ENCODE peak calls at places on chromosomes 13 and 19, in six cellular contexts. K, S, Y, T, M and Z are unnamed samples.

GRCh38 chr13:64289702-64290101 is 2874.1 kb upstream of the PCDH20 start:
- DNase-seq in K (no peak), S (no peak), Y (no peak), T (no peak), M (no peak), Z (no peak)

GRCh38 chr13:112445411-112446271 is 69.5 kb downstream of the SPACA7 start:
- DNase-seq in K (no peak), S (no peak), Y (no peak), T (no peak), M (no peak), Z (no peak)

GRCh38 chr19:3479177-3479818 is 1.0 kb downstream of the SMIM24 start:
- DNase-seq in K (no peak), S (no peak), Y (no peak), T (no peak), M (peak), Z (peak)

GRCh38 chr13:77918391-77919261 is at the start of gene EDNRB:
- DNase-seq in K (peak), S (no peak), Y (peak), T (peak), M (peak), Z (no peak)

GRCh38 chr19:15091918-15092753 is 10.1 kb downstream of the OR1I1 start:
- DNase-seq in K (no peak), S (no peak), Y (peak), T (peak), M (peak), Z (peak)

GRCh38 chr13:83265279-83265678 is 617.0 kb downstream of the SLITRK1 start:
- DNase-seq in K (no peak), S (no peak), Y (no peak), T (no peak), M (no peak), Z (no peak)

GRCh38 chr19:11265785-11266236 is 3.5 kb upstream of the DOCK6 start:
- DNase-seq in K (no peak), S (no peak), Y (peak), T (no peak), M (no peak), Z (no peak)

GRCh38 chr19:13025819-13026477 is 30.7 kb downstream of the NFIX start:
- DNase-seq in K (no peak), S (no peak), Y (no peak), T (no peak), M (no peak), Z (no peak)

GRCh38 chr13:50676602-50677001 is 166.9 kb downstream of the DLEU7 start:
- DNase-seq in K (no peak), S (no peak), Y (peak), T (peak), M (no peak), Z (no peak)

GRCh38 chr19:49413348-49413747 is 9.9 kb downstream of the PTH2 start:
- DNase-seq in K (no peak), S (no peak), Y (peak), T (no peak), M (no peak), Z (no peak)

GRCh38 chr13:44734204-44734707 is 158.1 kb upstream of the TSC22D1 start:
- DNase-seq in K (peak), S (no peak), Y (peak), T (peak), M (no peak), Z (no peak)

GRCh38 chr19:29680447-29680846 is 15.2 kb downstream of the PLEKHF1 start:
- DNase-seq in K (peak), S (no peak), Y (no peak), T (no peak), M (peak), Z (peak)

GRCh38 chr19:11179716-11180297 is 17.5 kb downstream of the KANK2 start:
- DNase-seq in K (no peak), S (no peak), Y (no peak), T (no peak), M (peak), Z (peak)

GRCh38 chr19:50432221-50432626 is 468 bp upstream of the MYBPC2 start:
- DNase-seq in K (no peak), S (no peak), Y (no peak), T (no peak), M (no peak), Z (no peak)

GRCh38 chr19:49359851-49360845 is 2.1 kb downstream of the TEAD2 start:
- DNase-seq in K (no peak), S (no peak), Y (peak), T (no peak), M (no peak), Z (peak)

GRCh38 chr19:2210987-2211740 is 25.0 kb downstream of the PLEKHJ1 start:
- DNase-seq in K (no peak), S (no peak), Y (no peak), T (no peak), M (no peak), Z (no peak)

GRCh38 chr19:6056282-6056741 is 54.0 kb downstream of the RFX2 start:
- DNase-seq in K (no peak), S (no peak), Y (no peak), T (no peak), M (no peak), Z (no peak)

GRCh38 chr13:114099191-114099590 is 33.2 kb downstream of the RASA3 start:
- DNase-seq in K (peak), S (peak), Y (peak), T (peak), M (no peak), Z (peak)

GRCh38 chr13:88074794-88075509 is 403.8 kb downstream of the SLITRK5 start:
- DNase-seq in K (no peak), S (no peak), Y (no peak), T (no peak), M (no peak), Z (no peak)

GRCh38 chr19:34274284-34274826 is 20.0 kb downstream of the GARRE1 start:
- DNase-seq in K (no peak), S (no peak), Y (peak), T (no peak), M (no peak), Z (no peak)

GRCh38 chr19:3693030-3693925 is 7.0 kb downstream of the PIP5K1C start:
- DNase-seq in K (no peak), S (no peak), Y (no peak), T (no peak), M (no peak), Z (no peak)

GRCh38 chr13:98915563-98916348 is 62.1 kb downstream of the DOCK9 start:
- DNase-seq in K (no peak), S (no peak), Y (peak), T (no peak), M (no peak), Z (no peak)

GRCh38 chr13:20475927-20476691 is 49.5 kb downstream of the CRYL1 start:
- DNase-seq in K (no peak), S (no peak), Y (no peak), T (no peak), M (peak), Z (peak)

GRCh38 chr19:1514295-1514661 is 1.5 kb upstream of the ADAMTSL5 start:
- DNase-seq in K (no peak), S (no peak), Y (no peak), T (no peak), M (no peak), Z (no peak)

GRCh38 chr13:30108216-30108912 is 199.0 kb downstream of the KATNAL1 start:
- DNase-seq in K (no peak), S (no peak), Y (no peak), T (no peak), M (no peak), Z (no peak)

GRCh38 chr19:2042485-2043268 is 8.4 kb downstream of the MKNK2 start:
- DNase-seq in K (peak), S (no peak), Y (no peak), T (no peak), M (no peak), Z (no peak)

GRCh38 chr13:26614721-26615120 is 57.2 kb downstream of the WASF3 start:
- DNase-seq in K (no peak), S (no peak), Y (no peak), T (no peak), M (no peak), Z (no peak)

GRCh38 chr13:25292301-25292700 is 5.0 kb upstream of the MTMR6 start:
- DNase-seq in K (peak), S (no peak), Y (peak), T (peak), M (no peak), Z (no peak)

GRCh38 chr19:13207237-13208130 is 57.3 kb downstream of the IER2 start:
- DNase-seq in K (peak), S (no peak), Y (peak), T (no peak), M (no peak), Z (peak)

GRCh38 chr13:35630551-35631275 is 154.2 kb upstream of the MAB21L1 start:
- DNase-seq in K (no peak), S (no peak), Y (peak), T (peak), M (no peak), Z (peak)

GRCh38 chr19:12244370-12244769 is 50.3 kb downstream of the ZNF44 start:
- DNase-seq in K (no peak), S (no peak), Y (no peak), T (no peak), M (no peak), Z (no peak)

GRCh38 chr19:41264581-41265375 is 606 bp downstream of the HNRNPUL1 start:
- DNase-seq in K (peak), S (no peak), Y (peak), T (peak), M (peak), Z (peak)

GRCh38 chr13:46315491-46316075 is 71.5 kb downstream of the RUBCNL start:
- DNase-seq in K (no peak), S (no peak), Y (no peak), T (no peak), M (peak), Z (no peak)

DNA sequence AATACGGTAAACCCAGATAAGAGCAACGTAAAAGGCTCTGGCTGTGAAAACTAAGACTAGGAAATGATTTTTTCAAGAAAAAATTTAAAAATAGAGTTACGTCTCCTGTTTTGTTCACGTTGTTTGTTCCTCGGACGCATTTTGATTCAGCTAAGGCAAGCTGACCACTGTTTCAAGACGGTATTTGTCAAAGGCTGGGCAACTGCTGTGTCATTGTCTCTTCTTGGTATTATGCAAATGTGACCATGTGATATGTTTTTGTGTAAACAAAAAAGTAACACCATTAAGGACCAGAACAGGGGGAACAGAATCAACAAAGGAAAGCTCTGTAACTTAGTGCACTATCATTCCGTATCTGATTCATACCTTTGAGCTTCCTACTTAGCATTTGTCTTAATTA is 634.3 kb downstream of the LIG4 start:
- DNase-seq in K (no peak), S (no peak), Y (no peak), T (no peak), M (no peak), Z (no peak)
- TF ChIP-seq CTCF in K (no peak), S (no peak), Y (no peak), T (no peak), M (no peak), Z (no peak)

GRCh38 chr19:56299688-56300087 is 15.0 kb downstream of the ZSCAN5A start:
- DNase-seq in K (no peak), S (no peak), Y (no peak), T (no peak), M (no peak), Z (no peak)

GRCh38 chr19:56301886-56302620 is 12.6 kb downstream of the ZSCAN5A start:
- DNase-seq in K (no peak), S (no peak), Y (no peak), T (no peak), M (peak), Z (no peak)

GRCh38 chr19:56304243-56304642 is 10.4 kb downstream of the ZSCAN5A start:
- DNase-seq in K (no peak), S (no peak), Y (no peak), T (no peak), M (no peak), Z (no peak)

GRCh38 chr19:56297010-56297409 is 17.6 kb downstream of the ZSCAN5A start:
- DNase-seq in K (no peak), S (no peak), Y (no peak), T (no peak), M (no peak), Z (no peak)

GRCh38 chr19:56301152-56301551 is 13.5 kb downstream of the ZSCAN5A start:
- DNase-seq in K (no peak), S (no peak), Y (no peak), T (no peak), M (peak), Z (no peak)
- TF ChIP-seq CTCF in K (no peak), S (no peak), Y (no peak), T (peak), M (peak), Z (no peak)

GRCh38 chr13:110799246-110800236 is 86.0 kb downstream of the ING1 start:
- DNase-seq in K (peak), S (no peak), Y (peak), T (peak), M (no peak), Z (no peak)

GRCh38 chr13:110806636-110807035 is 93.1 kb downstream of the ING1 start:
- DNase-seq in K (no peak), S (no peak), Y (no peak), T (no peak), M (no peak), Z (no peak)

GRCh38 chr13:110798595-110798994 is 85.1 kb downstream of the ING1 start:
- DNase-seq in K (no peak), S (no peak), Y (no peak), T (no peak), M (no peak), Z (no peak)

GRCh38 chr13:110797230-110797877 is 83.9 kb downstream of the ING1 start:
- DNase-seq in K (no peak), S (no peak), Y (peak), T (no peak), M (no peak), Z (no peak)

GRCh38 chr13:110801044-110801443 is 87.5 kb downstream of the ING1 start:
- DNase-seq in K (no peak), S (no peak), Y (peak), T (no peak), M (peak), Z (no peak)
- TF ChIP-seq CTCF in K (no peak), S (no peak), Y (no peak), T (no peak), M (no peak), Z (no peak)

GRCh38 chr13:49435992-49436391 is 7.9 kb downstream of the CAB39L start:
- DNase-seq in K (no peak), S (no peak), Y (no peak), T (peak), M (no peak), Z (no peak)
- TF ChIP-seq CTCF in K (no peak), S (no peak), Y (no peak), T (no peak), M (no peak), Z (no peak)

DNA sequence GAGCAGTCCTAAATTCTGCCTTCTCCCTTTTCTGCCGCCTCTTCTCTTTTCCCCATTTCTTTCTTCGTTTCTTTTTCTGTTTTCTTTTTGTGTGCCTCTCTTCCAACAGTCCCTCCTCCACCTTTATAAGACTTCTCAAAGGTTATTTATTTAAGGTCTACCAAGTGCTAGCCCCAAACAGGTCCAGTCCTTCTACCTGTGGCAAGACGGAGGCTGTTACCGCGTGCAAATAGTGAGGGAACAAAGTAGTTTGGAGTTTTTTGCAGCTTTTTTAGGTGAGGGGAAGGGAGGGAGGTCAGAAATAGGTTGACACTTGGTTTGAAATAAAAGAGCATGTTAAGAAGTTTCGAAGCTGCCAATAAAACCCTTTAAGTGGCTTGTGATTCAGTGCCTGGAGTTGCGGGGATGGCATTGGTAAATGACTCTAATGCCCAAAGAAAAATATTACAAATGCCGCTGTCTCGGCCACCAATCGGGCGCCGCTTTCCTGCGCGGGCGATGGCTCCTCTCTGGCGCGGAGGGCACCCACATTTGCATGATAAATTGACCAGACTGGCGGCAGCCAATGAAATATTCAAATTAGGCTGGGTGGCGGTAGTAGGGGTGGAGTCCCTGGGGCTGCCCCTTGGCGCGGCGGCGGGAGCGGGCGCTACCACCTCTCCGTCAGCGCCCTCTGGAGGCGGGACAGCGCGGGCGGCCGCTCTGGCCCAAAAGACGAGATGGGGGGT is 7.5 kb upstream of the TSHZ3 start:
- DNase-seq in K (peak), S (no peak), Y (no peak), T (no peak), M (peak), Z (no peak)
- TF ChIP-seq CTCF in K (peak), S (peak), Y (no peak), T (peak), M (peak), Z (no peak)

DNA sequence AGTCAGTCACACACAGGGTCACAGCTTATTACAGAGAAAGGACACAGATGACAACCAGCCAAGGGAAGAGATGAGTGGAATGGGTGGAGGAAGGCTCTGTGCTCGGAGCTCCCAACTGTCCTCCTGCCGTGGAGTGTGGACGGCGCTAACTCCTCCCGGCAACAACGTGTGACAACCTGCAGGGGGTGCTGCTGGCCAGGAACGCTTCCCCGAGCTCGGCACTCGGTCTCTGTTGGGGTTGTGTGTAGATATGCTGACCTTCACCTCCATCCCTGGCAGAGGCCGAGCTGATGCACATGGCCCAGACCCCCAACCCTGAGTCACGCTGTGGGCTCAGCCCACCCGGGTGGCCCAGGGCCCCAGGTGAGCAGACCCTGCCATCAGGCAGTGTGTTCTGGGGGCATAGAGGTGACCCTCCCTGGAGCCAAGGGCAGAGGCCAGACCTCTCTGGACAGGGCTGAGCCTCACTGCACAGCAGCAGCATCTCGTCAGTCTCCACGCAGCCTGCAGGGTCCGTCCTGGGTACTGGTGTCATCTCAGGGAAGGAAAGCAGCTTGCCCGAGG is 14.1 kb downstream of the ZNF444 start:
- DNase-seq in K (no peak), S (no peak), Y (no peak), T (no peak), M (peak), Z (no peak)
- TF ChIP-seq CTCF in K (peak), S (no peak), Y (peak), T (peak), M (peak), Z (peak)

GRCh38 chr13:100298691-100299090 is 209.8 kb downstream of the PCCA start:
- DNase-seq in K (no peak), S (no peak), Y (no peak), T (no peak), M (no peak), Z (no peak)
- TF ChIP-seq CTCF in K (no peak), S (no peak), Y (no peak), T (no peak), M (no peak), Z (no peak)

GRCh38 chr19:18059297-18059696 is 27.4 kb downstream of the IL12RB1 start:
- DNase-seq in K (no peak), S (no peak), Y (no peak), T (no peak), M (peak), Z (no peak)
- TF ChIP-seq CTCF in K (no peak), S (no peak), Y (no peak), T (no peak), M (no peak), Z (no peak)